ENCODE peak calls at places on chromosome 5, in ten cellular contexts. O is activated CD8-positive, alpha-beta memory T cell treated with anti-CD3 and anti-CD28 coated beads, Interleukin-2, amount 50 U/mL, for 48 hours; D is fibroblast of the conjunctiva; H is fibroblast of mammary gland; I is AG09309; Y is PC-3; J is NCI-H69; F is Right ventricle myocardium inferior; Z is NCI-H748 treated with DMSO at 0.1 percent for 48 hours; Q is hippocampal formation. K is an unnamed sample.

GRCh38 chr5:2761921-2762488 is 10.5 kb upstream of the IRX2 start:
- DNase-seq in O (no peak), D (no peak), H (no peak), I (no peak), Y (no peak), J (no peak), F (no peak), Z (no peak), Q (no peak), K (no peak)

GRCh38 chr5:169554251-169554650 is 29.3 kb upstream of the SPDL1 start:
- DNase-seq in O (no peak), D (no peak), H (no peak), I (no peak), Y (no peak), J (no peak), F (no peak), Z (no peak), Q (no peak), K (no peak)

GRCh38 chr5:151363673-151364072 is 16.3 kb upstream of the SLC36A2 start:
- DNase-seq in O (no peak), D (no peak), H (no peak), I (no peak), Y (no peak), J (no peak), F (no peak), Z (no peak), Q (no peak), K (no peak)

GRCh38 chr5:34802834-34803563 is 36.0 kb upstream of the TTC23L start:
- DNase-seq in O (no peak), D (no peak), H (no peak), I (no peak), Y (no peak), J (no peak), F (no peak), Z (no peak), Q (no peak), K (no peak)

GRCh38 chr5:59588922-59589321 is 304.6 kb downstream of the PDE4D start:
- DNase-seq in O (no peak), D (no peak), H (peak; percentile 57), I (no peak), Y (peak; percentile 23), J (peak; percentile 54), F (no peak), Z (no peak), Q (no peak), K (no peak)

GRCh38 chr5:83512051-83512745 is 40.7 kb downstream of the VCAN start:
- DNase-seq in O (no peak), D (no peak), H (no peak), I (no peak), Y (no peak), J (no peak), F (no peak), Z (no peak), Q (no peak), K (no peak)

GRCh38 chr5:14270212-14270702 is 127.1 kb downstream of the TRIO start:
- DNase-seq in O (no peak), D (peak; percentile 56), H (peak; percentile 74), I (no peak), Y (peak; percentile 83), J (peak; percentile 84), F (no peak), Z (peak; percentile 95), Q (peak; percentile 25), K (no peak)

GRCh38 chr5:151130922-151131891 is 26.4 kb downstream of the ANXA6 start:
- DNase-seq in O (no peak), D (no peak), H (no peak), I (no peak), Y (peak; percentile 11), J (no peak), F (no peak), Z (no peak), Q (no peak), K (no peak)

GRCh38 chr5:168165977-168166376 is 125.5 kb upstream of the WWC1 start:
- DNase-seq in O (no peak), D (no peak), H (no peak), I (no peak), Y (no peak), J (peak; percentile 88), F (no peak), Z (no peak), Q (no peak), K (no peak)

GRCh38 chr5:132493241-132493640 is 2.7 kb upstream of the IRF1 start:
- DNase-seq in O (peak; percentile 54), D (no peak), H (no peak), I (no peak), Y (no peak), J (no peak), F (no peak), Z (no peak), Q (no peak), K (no peak)

GRCh38 chr5:149386166-149386565 is 7.1 kb upstream of the IL17B start:
- DNase-seq in O (no peak), D (no peak), H (no peak), I (no peak), Y (no peak), J (no peak), F (no peak), Z (no peak), Q (no peak), K (no peak)

GRCh38 chr5:69364414-69364813 is 4.9 kb downstream of the AK6 start:
- DNase-seq in O (no peak), D (no peak), H (peak; percentile 47), I (no peak), Y (peak; percentile 37), J (peak; percentile 25), F (no peak), Z (no peak), Q (no peak), K (no peak)

GRCh38 chr5:14250094-14250777 is 107.1 kb downstream of the TRIO start:
- DNase-seq in O (no peak), D (peak; percentile 60), H (peak; percentile 84), I (no peak), Y (no peak), J (peak; percentile 97), F (peak; percentile 77), Z (peak; percentile 93), Q (peak; percentile 55), K (no peak)

GRCh38 chr5:173794901-173795416 is 93.2 kb upstream of the CPEB4 start:
- DNase-seq in O (no peak), D (no peak), H (no peak), I (no peak), Y (no peak), J (no peak), F (peak; percentile 23), Z (no peak), Q (no peak), K (no peak)